ENCODE peak calls at places on chromosome 17, in five cellular contexts. G, W, T, J and O are unnamed samples.

GRCh38 chr17:5555254-5555653 is 29.1 kb downstream of the NLRP1 start:
- DNase-seq in G (no peak), W (no peak), T (no peak), J (no peak), O (no peak)

GRCh38 chr17:64339516-64340475 is 50.9 kb downstream of the PECAM1 start:
- DNase-seq in G (no peak), W (no peak), T (no peak), J (no peak), O (no peak)

GRCh38 chr17:31216053-31216751 is 80.8 kb downstream of the OMG start:
- DNase-seq in G (no peak), W (no peak), T (no peak), J (peak; percentile 23), O (no peak)

GRCh38 chr17:5580367-5580766 is 3.9 kb downstream of the NLRP1 start:
- DNase-seq in G (no peak), W (no peak), T (no peak), J (no peak), O (no peak)

GRCh38 chr17:41620583-41621434 is 3.6 kb downstream of the KRT17 start:
- DNase-seq in G (no peak), W (no peak), T (no peak), J (no peak), O (no peak)

GRCh38 chr17:9284884-9285283 is 263.6 kb downstream of the NTN1 start:
- DNase-seq in G (peak; percentile 62), W (no peak), T (no peak), J (no peak), O (no peak)

GRCh38 chr17:75394332-75394918 is 11.1 kb downstream of the GRB2 start:
- DNase-seq in G (no peak), W (no peak), T (no peak), J (no peak), O (no peak)

GRCh38 chr17:8939496-8940334 is 25.8 kb downstream of the PIK3R5 start:
- DNase-seq in G (no peak), W (no peak), T (no peak), J (no peak), O (no peak)

GRCh38 chr17:3027786-3028532 is 35.4 kb downstream of the OR1D5 start:
- DNase-seq in G (no peak), W (no peak), T (no peak), J (no peak), O (peak; percentile 24)

GRCh38 chr17:77216435-77216980 is 75.7 kb downstream of the SEC14L1 start:
- DNase-seq in G (no peak), W (no peak), T (no peak), J (no peak), O (no peak)

GRCh38 chr17:62631086-62631935 is 3.8 kb downstream of the MRC2 start:
- DNase-seq in G (no peak), W (no peak), T (no peak), J (no peak), O (no peak)

GRCh38 chr17:76586741-76587487 is 1.3 kb upstream of the ST6GALNAC2 start:
- DNase-seq in G (no peak), W (no peak), T (no peak), J (no peak), O (no peak)

GRCh38 chr17:65696739-65697394 is 135.4 kb upstream of the AXIN2 start:
- DNase-seq in G (no peak), W (no peak), T (no peak), J (no peak), O (no peak)

GRCh38 chr17:69246726-69247375 is 18.2 kb upstream of the ABCA10 start:
- DNase-seq in G (no peak), W (no peak), T (no peak), J (peak; percentile 31), O (no peak)

GRCh38 chr17:44320066-44320465 is 4.6 kb downstream of the SLC25A39 start:
- DNase-seq in G (no peak), W (no peak), T (no peak), J (no peak), O (peak; percentile 70)

GRCh38 chr17:50462446-50462845 is 6.2 kb downstream of the CHAD start:
- DNase-seq in G (no peak), W (no peak), T (no peak), J (no peak), O (no peak)

GRCh38 chr17:75839942-75840778 is 4.0 kb downstream of the UNC13D start:
- DNase-seq in G (no peak), W (no peak), T (no peak), J (no peak), O (peak; percentile 71)

GRCh38 chr17:66043419-66043818 is 148.5 kb downstream of the CEP112 start:
- DNase-seq in G (no peak), W (no peak), T (no peak), J (no peak), O (no peak)

GRCh38 chr17:21674242-21674731 is 18.0 kb upstream of the KCNJ18 start:
- DNase-seq in G (no peak), W (no peak), T (no peak), J (no peak), O (peak; percentile 83)

GRCh38 chr17:28173801-28174200 is 131.3 kb downstream of the NLK start:
- DNase-seq in G (no peak), W (no peak), T (no peak), J (no peak), O (no peak)

GRCh38 chr17:71412803-71413202 is 708.0 kb upstream of the SOX9 start:
- DNase-seq in G (no peak), W (no peak), T (no peak), J (peak; percentile 79), O (no peak)

GRCh38 chr17:27446569-27447301 is 9.5 kb upstream of the KSR1 start:
- DNase-seq in G (no peak), W (no peak), T (no peak), J (no peak), O (no peak)

GRCh38 chr17:81110488-81111040 is 54.7 kb upstream of the PVALEF start:
- DNase-seq in G (no peak), W (peak; percentile 60), T (no peak), J (no peak), O (no peak)
- H3K27ac ChIP-seq in G (no peak overlapping the region), W (peak overlapping the region; percentile 82), T (no peak overlapping the region), J (no peak overlapping the region), O (no peak overlapping the region)

GRCh38 chr17:82603981-82604448 is 44.2 kb downstream of the WDR45B start:
- DNase-seq in G (peak; percentile 76), W (no peak), T (no peak), J (no peak), O (peak; percentile 92)
- H3K27ac ChIP-seq in G (peak overlapping the region; percentile 28), W (peak overlapping the region; percentile 77), T (no peak overlapping the region), J (no peak overlapping the region), O (peak overlapping the region; percentile 81)

DNA sequence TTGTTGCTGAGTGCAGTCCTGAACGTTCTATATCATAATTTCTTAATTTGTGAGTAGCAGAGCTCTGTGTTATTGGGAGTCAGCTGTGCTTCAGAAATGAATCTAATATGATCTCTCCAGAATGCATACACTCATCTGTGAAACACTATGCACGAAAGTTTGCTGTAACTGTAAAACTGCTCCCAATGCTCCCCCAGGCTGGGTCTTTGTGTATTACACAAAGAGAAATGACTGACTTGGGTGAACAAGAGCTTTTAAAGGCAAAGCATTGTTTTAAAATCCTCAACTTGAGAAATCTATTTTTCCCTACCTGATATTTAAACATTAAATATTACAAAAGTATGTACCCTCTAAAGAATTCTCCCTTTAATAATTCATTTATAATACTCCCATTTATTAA is 636.7 kb upstream of the KIF2B start:
- DNase-seq in G (no peak), W (no peak), T (no peak), J (no peak), O (no peak)
- H3K27ac ChIP-seq in G (no peak overlapping the region), W (no peak overlapping the region), T (no peak overlapping the region), J (no peak overlapping the region), O (no peak overlapping the region)

DNA sequence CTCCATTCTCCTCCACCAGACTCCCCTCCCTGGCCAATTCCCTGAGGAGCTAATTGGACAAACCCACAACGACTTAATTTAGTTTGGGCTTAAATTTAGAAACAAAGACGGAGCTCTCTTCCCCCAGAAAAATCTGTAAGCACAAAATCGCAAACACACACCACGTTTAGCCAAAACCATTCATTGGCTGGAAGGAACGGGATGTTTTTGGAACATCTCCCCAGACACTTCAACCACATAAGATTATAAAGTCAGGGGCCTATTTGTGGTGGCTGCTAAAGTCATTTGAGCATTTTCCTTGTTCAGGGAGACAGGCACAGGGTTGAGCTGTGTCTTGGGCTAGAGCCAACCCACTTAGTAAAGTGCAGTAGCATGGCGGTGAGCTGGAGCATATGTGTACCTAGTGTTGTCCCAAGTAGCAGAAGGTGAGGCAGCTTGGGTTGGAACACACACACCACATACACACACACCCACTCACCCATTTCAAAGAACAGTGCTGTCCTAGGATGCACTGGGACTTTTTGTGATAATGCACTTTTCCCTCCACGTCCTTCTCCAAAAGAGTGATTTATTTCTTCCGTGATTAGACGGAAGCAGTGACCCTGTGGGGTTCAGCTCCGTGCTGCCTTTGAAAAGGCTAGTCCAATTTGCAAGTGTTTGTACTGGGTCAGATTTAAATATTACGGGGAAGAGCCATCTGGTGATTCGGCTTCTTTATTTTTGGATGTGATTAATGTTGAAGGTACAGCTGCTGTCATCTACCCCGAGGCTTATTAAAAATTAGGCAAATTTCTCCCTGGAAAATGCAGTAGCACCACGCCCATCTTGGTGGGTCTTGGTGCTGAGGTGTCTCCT is 32.2 kb downstream of the ELAC2 start:
- DNase-seq in G (peak; percentile 67), W (peak; percentile 70), T (no peak), J (no peak), O (no peak)
- H3K27ac ChIP-seq in G (peak overlapping the region; percentile 79), W (no peak overlapping the region), T (peak overlapping the region; percentile 4), J (no peak overlapping the region), O (no peak overlapping the region)

DNA sequence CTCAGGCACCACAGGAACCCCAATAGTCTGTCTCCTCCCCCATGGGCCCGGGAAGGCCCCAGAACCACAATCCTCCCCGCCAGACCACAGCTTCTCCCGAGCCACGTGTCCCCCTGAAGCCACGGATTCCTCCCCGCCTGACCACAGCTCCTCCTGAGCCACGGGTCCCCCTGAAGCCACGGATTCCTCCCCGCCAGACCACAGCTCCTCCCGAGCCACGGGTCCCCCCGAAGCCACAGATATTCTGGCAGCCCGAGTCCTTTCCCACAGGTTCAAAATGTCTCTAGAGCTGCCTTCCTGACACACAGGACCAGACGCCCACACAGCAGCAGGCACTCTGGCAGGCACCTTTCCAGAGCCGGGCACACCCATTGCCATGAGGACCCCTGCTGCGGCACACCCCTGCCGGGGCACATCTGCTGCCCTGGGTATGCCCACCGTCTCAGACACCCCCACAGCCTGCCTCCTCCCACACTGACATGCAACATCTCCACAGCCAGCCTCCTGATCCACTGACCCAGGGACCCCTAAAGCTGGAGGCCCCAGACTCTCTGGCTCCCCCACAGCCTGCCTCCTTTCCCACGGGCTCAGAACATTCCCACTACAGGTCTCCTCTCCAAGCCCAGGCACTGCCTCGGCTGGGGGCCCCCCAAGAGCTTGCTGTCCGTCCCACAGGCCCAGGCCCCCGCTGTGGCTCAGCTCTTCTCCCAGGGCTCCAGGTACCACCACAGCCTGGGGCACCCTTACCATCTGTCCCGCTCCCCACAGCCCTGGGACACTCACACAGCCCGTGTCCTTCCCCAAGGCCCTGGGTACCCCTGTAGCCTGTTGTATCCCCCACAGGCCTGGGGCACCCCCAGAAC is 2.2 kb downstream of the KIAA0753 start:
- DNase-seq in G (no peak), W (no peak), T (no peak), J (no peak), O (no peak)
- H3K27ac ChIP-seq in G (no peak overlapping the region), W (no peak overlapping the region), T (no peak overlapping the region), J (peak overlapping the region; percentile 94), O (no peak overlapping the region)